ENCODE peak calls at places on chromosomes 2 and 18, in four cellular contexts. J is H1, F is HL-60, S is GM13977. T is an unnamed sample.

GRCh38 chr2:148900350-148900749 is 25.3 kb downstream of the KIF5C start:
- DNase-seq in S (no peak), J (no peak), F (no peak), T (no peak)

GRCh38 chr18:44744206-44745180 is 63.8 kb downstream of the SETBP1 start:
- DNase-seq in F (no peak), J (no peak), S (no peak), T (no peak)

GRCh38 chr2:60079562-60079961 is 473.9 kb downstream of the BCL11A start:
- DNase-seq in S (no peak), F (peak), J (no peak), T (no peak)

GRCh38 chr2:20061940-20062339 is 10.5 kb upstream of the LAPTM4A start:
- DNase-seq in S (no peak), F (no peak), J (no peak), T (no peak)

GRCh38 chr18:31268985-31269406 is 49.0 kb upstream of the DSG1 start:
- DNase-seq in S (no peak), F (no peak), J (no peak), T (no peak)

GRCh38 chr2:32732135-32732534 is 104.3 kb downstream of the TTC27 start:
- DNase-seq in F (no peak), S (no peak), J (no peak), T (no peak)

GRCh38 chr2:107412981-107413380 is 413.7 kb upstream of the RGPD4 start:
- DNase-seq in F (no peak), J (no peak), S (no peak), T (no peak)

GRCh38 chr18:23885750-23886149 is 128.8 kb upstream of the TTC39C start:
- DNase-seq in S (no peak), F (no peak), J (no peak), T (no peak)

GRCh38 chr2:212537311-212538155 is 1.1 kb downstream of the ERBB4 start:
- DNase-seq in J (no peak), S (peak), F (no peak), T (peak)

GRCh38 chr2:161416633-161417427 is 733 bp downstream of the TBR1 start:
- DNase-seq in S (peak), J (no peak), F (no peak), T (peak)

GRCh38 chr2:166516712-166517303 is 22.8 kb upstream of the SCN7A start:
- DNase-seq in J (no peak), F (peak), S (no peak), T (no peak)
- TF ChIP-seq CTCF in J (peak), F (peak), S (peak), T (peak)

GRCh38 chr2:111883661-111884591 is at the start of gene ANAPC1:
- DNase-seq in F (peak), S (peak), J (no peak), T (peak)
- TF ChIP-seq CTCF in F (no peak), S (no peak), J (no peak), T (no peak)

DNA sequence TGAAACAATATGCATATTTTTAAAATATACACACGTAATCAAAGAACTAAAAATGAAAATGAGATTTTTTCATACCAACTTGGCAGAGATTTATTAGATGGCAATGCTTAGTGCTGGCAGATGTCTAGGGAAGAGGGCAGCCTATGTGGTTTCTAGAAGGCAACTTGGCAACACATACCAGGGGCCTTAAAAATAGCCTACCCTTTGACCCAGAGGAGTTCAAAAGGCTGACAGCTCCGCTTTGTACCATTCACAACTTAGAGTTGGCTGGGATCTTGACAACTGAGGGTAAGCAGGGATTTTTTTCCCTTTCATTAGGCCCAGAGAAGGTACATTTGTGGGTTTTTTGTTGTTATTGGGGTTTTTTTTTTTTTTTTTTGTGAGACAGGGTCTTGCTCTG is 26.4 kb upstream of the GPR55 start:
- DNase-seq in S (no peak), F (no peak), J (no peak), T (no peak)
- TF ChIP-seq CTCF in S (no peak), F (no peak), J (no peak), T (no peak)

GRCh38 chr2:217326238-217327022 is 466.6 kb upstream of the TNP1 start:
- DNase-seq in J (no peak), S (no peak), F (no peak), T (no peak)
- TF ChIP-seq CTCF in J (no peak), S (no peak), F (no peak), T (no peak)

GRCh38 chr2:65071499-65072180 is 15.4 kb downstream of the CEP68 start:
- DNase-seq in F (no peak), S (no peak), J (no peak), T (no peak)

GRCh38 chr2:65072181-65072970 is 16.2 kb downstream of the CEP68 start:
- DNase-seq in F (no peak), S (no peak), J (no peak), T (peak)

GRCh38 chr2:65070856-65071255 is 14.6 kb downstream of the CEP68 start:
- DNase-seq in F (no peak), S (no peak), J (no peak), T (no peak)

GRCh38 chr2:65069425-65069824 is 13.2 kb downstream of the CEP68 start:
- DNase-seq in F (no peak), S (no peak), J (no peak), T (no peak)

DNA sequence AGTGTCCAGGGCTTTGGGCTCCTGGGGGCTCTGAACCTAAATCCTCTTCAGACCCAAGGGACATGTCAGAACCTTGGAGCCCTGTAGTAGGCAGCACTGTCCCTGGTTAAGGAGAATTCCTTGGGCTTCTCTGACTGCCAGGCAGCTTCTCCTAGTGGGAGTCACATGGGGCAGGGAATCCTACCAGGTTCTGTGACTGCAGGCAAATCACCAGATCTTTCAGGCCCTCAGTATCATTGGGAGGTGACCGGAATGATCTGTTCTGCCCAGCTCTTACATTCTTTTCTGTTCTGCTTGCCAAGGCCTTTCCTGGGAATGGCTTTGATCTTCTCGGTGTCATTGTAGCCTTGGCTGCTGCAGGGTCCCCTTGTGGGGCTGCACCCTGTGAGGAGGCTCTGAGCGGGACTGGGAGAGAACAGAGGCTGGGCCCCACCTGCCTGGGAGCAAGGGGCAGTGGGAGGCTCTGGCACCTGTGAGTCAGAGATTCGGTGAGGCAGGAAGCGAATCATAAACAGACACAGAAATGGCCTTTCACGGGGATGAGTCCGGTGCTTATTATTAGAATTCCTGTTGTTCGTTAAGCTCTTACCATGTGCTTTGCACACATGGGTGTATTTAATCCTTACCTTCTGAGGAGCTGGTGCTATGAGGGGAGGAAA is 14.1 kb downstream of the CEP68 start:
- DNase-seq in S (no peak), F (no peak), J (no peak), T (no peak)
- TF ChIP-seq CTCF in S (no peak), F (no peak), J (peak), T (no peak)

DNA sequence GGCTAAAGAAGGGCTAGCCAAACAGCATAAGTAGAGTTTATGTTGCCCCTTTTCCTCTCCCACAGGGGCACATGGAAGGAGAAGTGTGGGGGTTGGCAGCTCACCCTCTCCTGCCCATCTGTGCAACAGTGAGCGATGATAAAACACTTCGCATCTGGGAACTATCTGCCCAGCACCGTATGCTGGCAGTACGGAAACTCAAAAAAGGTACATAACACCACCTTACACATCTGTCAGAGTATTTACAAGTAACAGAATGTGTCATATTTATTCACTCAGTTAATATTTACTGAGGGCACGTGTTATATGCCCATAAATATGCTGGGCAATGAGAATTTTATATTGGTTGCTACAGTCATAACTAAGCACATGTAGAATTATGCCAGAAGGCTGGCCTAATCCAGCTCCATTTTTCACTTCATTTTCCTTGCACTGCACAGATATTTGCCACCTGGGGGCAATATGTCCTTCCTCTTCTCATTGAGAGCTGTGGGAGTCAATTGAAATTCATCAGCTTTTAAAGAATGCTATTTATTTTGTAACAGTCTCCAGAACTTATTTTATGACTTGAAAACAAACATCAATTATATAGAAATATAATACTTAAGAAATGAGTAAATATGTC is 150.6 kb downstream of the RTN4 start:
- DNase-seq in J (no peak), S (peak), F (peak), T (peak)
- TF ChIP-seq CTCF in J (peak), S (peak), F (peak), T (peak)

T was measured in GM10248.